ENCODE peak calls at places on chromosome 9, in six cellular contexts. Z is iris pigment epithelial cell, T is mesendoderm, E is mesothelial cell of epicardium, X is lung microvascular endothelial cell, C is IMR-90. W is an unnamed sample.

GRCh38 chr9:107286057-107286456 is 3.0 kb downstream of the RAD23B start:
- DNase-seq in Z (peak), T (no peak), E (no peak), X (peak), C (peak), W (no peak)

GRCh38 chr9:132977626-132978450 is 656 bp upstream of the GFI1B start:
- DNase-seq in Z (peak), T (peak), E (peak), X (peak), C (peak), W (peak)

GRCh38 chr9:21626493-21626892 is 144.4 kb upstream of the IFNE start:
- DNase-seq in Z (no peak), T (no peak), E (no peak), X (no peak), C (no peak), W (no peak)

GRCh38 chr9:94993821-94994165 is 267.3 kb downstream of the AOPEP start:
- DNase-seq in Z (no peak), T (no peak), E (no peak), X (no peak), C (no peak), W (no peak)

GRCh38 chr9:72013188-72013877 is 47.1 kb downstream of the C9orf57 start:
- DNase-seq in Z (no peak), T (no peak), E (no peak), X (no peak), C (no peak), W (no peak)

GRCh38 chr9:75667155-75667554 is 223.3 kb upstream of the PCSK5 start:
- DNase-seq in Z (no peak), T (no peak), E (no peak), X (no peak), C (no peak), W (no peak)

GRCh38 chr9:76373173-76373771 is 21.0 kb downstream of the RFK start:
- DNase-seq in Z (peak), T (no peak), E (no peak), X (peak), C (peak), W (no peak)

GRCh38 chr9:21402387-21403247 is 6.3 kb upstream of the IFNA8 start:
- DNase-seq in Z (no peak), T (peak), E (peak), X (no peak), C (no peak), W (no peak)

GRCh38 chr9:89346703-89347102 is 28.4 kb downstream of the SECISBP2 start:
- DNase-seq in Z (no peak), T (no peak), E (no peak), X (no peak), C (no peak), W (no peak)

GRCh38 chr9:6495484-6495883 is 82.5 kb downstream of the UHRF2 start:
- DNase-seq in Z (no peak), T (peak), E (no peak), X (peak), C (no peak), W (no peak)

GRCh38 chr9:35871514-35871913 is 1.3 kb upstream of the OR13J1 start:
- DNase-seq in Z (no peak), T (no peak), E (no peak), X (no peak), C (no peak), W (no peak)

GRCh38 chr9:93141771-93142483 is 7.9 kb upstream of the NINJ1 start:
- DNase-seq in Z (no peak), T (no peak), E (no peak), X (no peak), C (no peak), W (no peak)

GRCh38 chr9:134760750-134761420 is 119.3 kb downstream of the COL5A1 start:
- DNase-seq in Z (no peak), T (no peak), E (no peak), X (no peak), C (no peak), W (no peak)

GRCh38 chr9:98248737-98249474 is 6.5 kb downstream of the TBC1D2 start:
- DNase-seq in Z (peak), T (no peak), E (no peak), X (peak), C (peak), W (peak)

GRCh38 chr9:133585481-133586367 is 23.5 kb downstream of the FAM163B start:
- DNase-seq in Z (no peak), T (no peak), E (no peak), X (no peak), C (no peak), W (no peak)

GRCh38 chr9:86413966-86414880 is 60.0 kb upstream of the TUT7 start:
- DNase-seq in Z (peak), T (peak), E (no peak), X (peak), C (peak), W (peak)

GRCh38 chr9:114318416-114318815 is 4.5 kb upstream of the ORM1 start:
- DNase-seq in Z (no peak), T (no peak), E (no peak), X (no peak), C (no peak), W (no peak)

GRCh38 chr9:126337690-126338426 is 11.2 kb downstream of the MVB12B start:
- DNase-seq in Z (no peak), T (no peak), E (no peak), X (no peak), C (no peak), W (no peak)

GRCh38 chr9:127523312-127523851 is 72.1 kb downstream of the LRSAM1 start:
- DNase-seq in Z (peak), T (peak), E (no peak), X (peak), C (peak), W (no peak)

GRCh38 chr9:92770005-92770995 is 5.7 kb upstream of the BICD2 start:
- DNase-seq in Z (peak), T (peak), E (no peak), X (no peak), C (no peak), W (no peak)

GRCh38 chr9:99274016-99274415 is 51.9 kb downstream of the SEC61B start:
- DNase-seq in Z (no peak), T (no peak), E (no peak), X (no peak), C (no peak), W (no peak)

GRCh38 chr9:6598249-6598725 is 47.2 kb downstream of the GLDC start:
- DNase-seq in Z (no peak), T (no peak), E (no peak), X (no peak), C (peak), W (no peak)

GRCh38 chr9:124202447-124202971 is 55.2 kb upstream of the NEK6 start:
- DNase-seq in Z (no peak), T (peak), E (no peak), X (peak), C (peak), W (no peak)

GRCh38 chr9:128724744-128725211 is 851 bp upstream of the ZDHHC12 start:
- DNase-seq in Z (peak), T (peak), E (no peak), X (peak), C (peak), W (peak)

GRCh38 chr9:93953492-93954435 is 1.4 kb downstream of the BARX1 start:
- DNase-seq in Z (no peak), T (no peak), E (no peak), X (no peak), C (no peak), W (no peak)

W was measured in H4.